ENCODE peak calls at places on chromosome 18, in six cellular contexts. One of them, this sample, is unnamed. For H3K36me3 and H3K4me1, the result is how much of the 10 kb centered on the place peaks cover.

GRCh38 chr18:61699397-61700090 is 193.3 kb downstream of the RNF152 start:
- DNase-seq in GM12878: no peak
- DNase-seq in H1: no peak
- DNase-seq in neural progenitor cell: no peak
- DNase-seq in GM23248: no peak
- DNase-seq in fibroblast of lung: peak
- DNase-seq in this sample: no peak

GRCh38 chr18:69895081-69896047 is 52.3 kb downstream of the CD226 start:
- DNase-seq in GM12878: no peak
- DNase-seq in H1: no peak
- DNase-seq in neural progenitor cell: no peak
- DNase-seq in GM23248: no peak
- DNase-seq in fibroblast of lung: no peak
- DNase-seq in this sample: no peak

GRCh38 chr18:73778052-73778395 is 369.6 kb downstream of the FBXO15 start:
- DNase-seq in GM12878: no peak
- DNase-seq in H1: no peak
- DNase-seq in neural progenitor cell: no peak
- DNase-seq in GM23248: peak
- DNase-seq in fibroblast of lung: no peak
- DNase-seq in this sample: peak

GRCh38 chr18:9094307-9095226 is 7.9 kb upstream of the NDUFV2 start:
- DNase-seq in GM12878: no peak
- DNase-seq in H1: no peak
- DNase-seq in neural progenitor cell: no peak
- DNase-seq in GM23248: peak
- DNase-seq in fibroblast of lung: peak
- DNase-seq in this sample: peak

GRCh38 chr18:62324917-62325805 is at the start of gene TNFRSF11A:
- DNase-seq in GM12878: no peak
- DNase-seq in H1: no peak
- DNase-seq in neural progenitor cell: peak
- DNase-seq in GM23248: peak
- DNase-seq in fibroblast of lung: no peak
- DNase-seq in this sample: peak

GRCh38 chr18:6521804-6522418 is 107.2 kb upstream of the L3MBTL4 start:
- DNase-seq in GM12878: peak
- DNase-seq in H1: peak
- DNase-seq in neural progenitor cell: peak
- DNase-seq in GM23248: peak
- DNase-seq in fibroblast of lung: peak
- DNase-seq in this sample: peak

GRCh38 chr18:22088029-22088428 is 81.4 kb upstream of the GATA6 start:
- DNase-seq in GM12878: no peak
- DNase-seq in H1: no peak
- DNase-seq in neural progenitor cell: no peak
- DNase-seq in GM23248: no peak
- DNase-seq in fibroblast of lung: no peak
- DNase-seq in this sample: no peak

GRCh38 chr18:24544141-24544498 is 83.7 kb downstream of the HRH4 start:
- DNase-seq in GM12878: no peak
- DNase-seq in H1: no peak
- DNase-seq in neural progenitor cell: peak
- DNase-seq in GM23248: peak
- DNase-seq in fibroblast of lung: no peak
- DNase-seq in this sample: peak

GRCh38 chr18:49277395-49278036 is 182.9 kb downstream of the DYM start:
- DNase-seq in GM12878: no peak
- DNase-seq in H1: no peak
- DNase-seq in neural progenitor cell: no peak
- DNase-seq in GM23248: peak
- DNase-seq in fibroblast of lung: peak
- DNase-seq in this sample: peak

GRCh38 chr18:62788891-62789290 is 73.5 kb downstream of the PHLPP1 start:
- DNase-seq in GM12878: no peak
- DNase-seq in H1: no peak
- DNase-seq in neural progenitor cell: no peak
- DNase-seq in GM23248: no peak
- DNase-seq in fibroblast of lung: peak
- DNase-seq in this sample: peak

GRCh38 chr18:25594351-25594750 is 242.4 kb upstream of the ZNF521 start:
- DNase-seq in GM12878: no peak
- DNase-seq in H1: no peak
- DNase-seq in neural progenitor cell: no peak
- DNase-seq in GM23248: peak
- DNase-seq in fibroblast of lung: peak
- DNase-seq in this sample: no peak

GRCh38 chr18:74635202-74635969 is 37.7 kb downstream of the ZNF407 start:
- DNase-seq in GM12878: no peak
- DNase-seq in H1: no peak
- DNase-seq in neural progenitor cell: no peak
- DNase-seq in GM23248: no peak
- DNase-seq in fibroblast of lung: no peak
- DNase-seq in this sample: no peak

GRCh38 chr18:63025251-63025710 is 294.3 kb downstream of the BCL2 start:
- DNase-seq in GM12878: no peak
- DNase-seq in H1: no peak
- DNase-seq in neural progenitor cell: peak
- DNase-seq in GM23248: peak
- DNase-seq in fibroblast of lung: no peak
- DNase-seq in this sample: peak

GRCh38 chr18:66813138-66813537 is 209.2 kb upstream of the CDH19 start:
- DNase-seq in GM12878: no peak
- DNase-seq in H1: no peak
- DNase-seq in neural progenitor cell: no peak
- DNase-seq in GM23248: no peak
- DNase-seq in fibroblast of lung: no peak
- DNase-seq in this sample: no peak

GRCh38 chr18:6413554-6414117 is 1.1 kb downstream of the L3MBTL4 start:
- DNase-seq in GM12878: no peak
- DNase-seq in H1: no peak
- DNase-seq in neural progenitor cell: peak
- DNase-seq in GM23248: no peak
- DNase-seq in fibroblast of lung: no peak
- DNase-seq in this sample: no peak

GRCh38 chr18:5424903-5425302 is 118.9 kb downstream of the EPB41L3 start:
- DNase-seq in GM12878: no peak
- DNase-seq in H1: no peak
- DNase-seq in neural progenitor cell: peak
- DNase-seq in GM23248: peak
- DNase-seq in fibroblast of lung: peak
- DNase-seq in this sample: peak

GRCh38 chr18:25454270-25454659 is 102.3 kb upstream of the ZNF521 start:
- DNase-seq in GM12878: no peak
- DNase-seq in H1: no peak
- DNase-seq in neural progenitor cell: no peak
- DNase-seq in GM23248: no peak
- DNase-seq in fibroblast of lung: no peak
- DNase-seq in this sample: no peak

GRCh38 chr18:39454866-39455265 is 1889.3 kb upstream of the CELF4 start:
- DNase-seq in GM12878: no peak
- DNase-seq in H1: no peak
- DNase-seq in neural progenitor cell: no peak
- DNase-seq in GM23248: no peak
- DNase-seq in fibroblast of lung: no peak
- DNase-seq in this sample: no peak

GRCh38 chr18:39453356-39453755 is 1887.8 kb upstream of the CELF4 start:
- DNase-seq in GM12878: no peak
- DNase-seq in H1: no peak
- DNase-seq in neural progenitor cell: no peak
- DNase-seq in GM23248: peak
- DNase-seq in fibroblast of lung: peak
- DNase-seq in this sample: no peak

GRCh38 chr18:39450958-39451357 is 1885.4 kb upstream of the CELF4 start:
- DNase-seq in GM12878: no peak
- DNase-seq in H1: no peak
- DNase-seq in neural progenitor cell: no peak
- DNase-seq in GM23248: no peak
- DNase-seq in fibroblast of lung: no peak
- DNase-seq in this sample: no peak

GRCh38 chr18:39455300-39455699 is 1889.7 kb upstream of the CELF4 start:
- DNase-seq in GM12878: no peak
- DNase-seq in H1: no peak
- DNase-seq in neural progenitor cell: no peak
- DNase-seq in GM23248: peak
- DNase-seq in fibroblast of lung: peak
- DNase-seq in this sample: peak

DNA sequence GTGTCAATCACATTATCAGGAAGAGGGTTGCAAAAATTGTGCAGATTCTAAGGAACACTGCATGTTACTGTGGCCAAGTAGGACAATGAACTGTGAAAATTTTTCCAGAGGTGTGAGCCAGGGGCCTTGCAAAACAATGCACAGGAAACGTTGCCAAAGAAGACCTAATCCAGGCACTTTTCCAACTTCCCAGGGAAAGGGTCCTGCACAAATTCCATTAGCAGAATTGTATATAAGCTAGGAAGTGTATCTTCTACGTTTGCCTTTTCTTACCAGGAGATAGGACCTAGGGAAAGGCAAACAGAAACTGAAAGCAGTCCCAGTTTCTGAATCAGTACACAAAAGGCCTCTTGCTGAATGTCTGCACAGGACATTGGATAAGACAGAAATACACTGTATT is 1888.3 kb upstream of the CELF4 start:
- DNase-seq in GM12878: no peak
- DNase-seq in H1: no peak
- DNase-seq in neural progenitor cell: no peak
- DNase-seq in GM23248: peak
- DNase-seq in fibroblast of lung: peak
- DNase-seq in this sample: peak
- H3K9ac ChIP-seq in GM12878: no peak
- H3K9ac ChIP-seq in H1: no peak
- H3K9ac ChIP-seq in neural progenitor cell: no peak
- H3K9ac ChIP-seq in GM23248: peak
- H3K9ac ChIP-seq in fibroblast of lung: peak
- H3K9ac ChIP-seq in this sample: peak

DNA sequence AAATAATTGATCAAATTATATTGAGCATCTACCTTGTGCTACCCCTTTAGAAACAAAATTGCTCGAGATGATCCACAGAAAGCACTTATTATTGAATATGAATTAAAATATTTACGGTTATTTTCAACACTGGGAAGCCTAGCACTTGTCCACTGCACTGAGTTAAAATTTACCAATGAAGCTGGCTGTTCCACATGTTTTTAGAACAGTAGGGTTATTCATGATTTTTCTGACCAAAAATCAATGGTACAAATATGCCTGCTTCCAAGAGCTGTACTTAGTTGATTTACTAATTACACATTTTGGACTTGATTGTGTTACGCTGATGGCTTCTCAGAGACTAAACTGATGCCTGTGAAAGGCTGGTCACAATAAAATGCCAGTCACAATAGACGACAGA is 39.4 kb downstream of the HDHD2 start:
- DNase-seq in GM12878: no peak
- DNase-seq in H1: no peak
- DNase-seq in neural progenitor cell: no peak
- DNase-seq in GM23248: no peak
- DNase-seq in fibroblast of lung: no peak
- DNase-seq in this sample: no peak
- H3K36me3 ChIP-seq in GM12878: under half
- H3K36me3 ChIP-seq in H1: under half
- H3K36me3 ChIP-seq in neural progenitor cell: under half
- H3K36me3 ChIP-seq in GM23248: under half
- H3K36me3 ChIP-seq in fibroblast of lung: under half
- H3K36me3 ChIP-seq in this sample: half or more

DNA sequence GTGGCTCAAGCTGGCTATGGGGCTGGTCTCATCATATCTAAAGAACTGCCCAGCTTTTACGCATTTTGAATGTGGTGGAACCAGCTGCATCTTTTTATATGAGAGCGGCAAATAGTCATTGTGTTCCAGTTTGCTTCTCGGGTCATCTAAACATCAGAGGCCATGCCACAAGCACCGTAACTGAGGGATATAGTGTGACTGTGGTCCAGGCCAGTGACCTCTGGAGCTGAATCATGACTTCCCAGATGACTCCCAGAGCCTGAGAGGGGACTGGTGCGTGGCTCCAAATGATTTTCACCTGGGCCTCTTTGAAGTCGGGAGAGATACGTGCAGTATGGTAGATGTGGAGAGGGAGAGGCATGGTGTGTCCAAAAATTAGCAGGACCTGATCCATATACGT is 271.0 kb downstream of the NEDD4L start:
- DNase-seq in GM12878: no peak
- DNase-seq in H1: no peak
- DNase-seq in neural progenitor cell: no peak
- DNase-seq in GM23248: no peak
- DNase-seq in fibroblast of lung: peak
- DNase-seq in this sample: no peak
- H3K4me1 ChIP-seq in GM12878: under half
- H3K4me1 ChIP-seq in H1: under half
- H3K4me1 ChIP-seq in neural progenitor cell: under half
- H3K4me1 ChIP-seq in GM23248: under half
- H3K4me1 ChIP-seq in fibroblast of lung: under half
- H3K4me1 ChIP-seq in this sample: under half

DNA sequence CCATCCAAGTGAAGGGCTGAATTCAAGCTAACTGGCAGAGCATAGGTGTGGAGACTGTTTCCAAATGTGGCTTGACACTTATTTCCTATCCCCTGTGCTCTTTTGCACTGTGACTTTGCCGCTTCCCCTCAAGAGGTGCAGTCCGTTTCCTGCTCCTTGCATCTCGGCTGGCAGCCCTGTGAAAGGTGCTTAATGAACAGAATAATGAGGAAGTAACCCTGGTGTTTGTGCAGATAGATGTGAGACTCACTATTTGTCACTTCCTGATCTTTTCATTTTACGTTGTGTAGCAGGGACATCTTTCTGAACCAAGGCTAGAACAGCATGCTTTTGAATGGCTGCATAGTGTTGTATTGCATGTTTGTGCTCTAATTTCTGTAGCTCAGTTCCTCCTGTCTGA is 60.8 kb downstream of the CEP192 start:
- DNase-seq in GM12878: peak
- DNase-seq in H1: no peak
- DNase-seq in neural progenitor cell: no peak
- DNase-seq in GM23248: no peak
- DNase-seq in fibroblast of lung: no peak
- DNase-seq in this sample: no peak
- H3K9ac ChIP-seq in GM12878: no peak
- H3K9ac ChIP-seq in H1: no peak
- H3K9ac ChIP-seq in neural progenitor cell: no peak
- H3K9ac ChIP-seq in GM23248: no peak
- H3K9ac ChIP-seq in fibroblast of lung: no peak
- H3K9ac ChIP-seq in this sample: no peak